ENCODE peak calls at places on chromosomes 2 and 18, in eight cellular contexts. M, S, C, H, P, J, R and O are unnamed samples.

GRCh38 chr2:227117027-227117426 is 47.0 kb downstream of the COL4A4 start:
- DNase-seq in M (no peak), C (no peak), P (no peak), S (no peak), R (no peak), J (no peak), H (no peak), O (no peak)

GRCh38 chr2:46983065-46983801 is 67.6 kb upstream of the MCFD2 start:
- DNase-seq in M (peak; percentile 47), P (peak; percentile 47), J (peak; percentile 42), C (no peak), S (no peak), R (no peak), H (no peak), O (no peak)

GRCh38 chr2:84849271-84849952 is 31.5 kb downstream of the TRABD2A start:
- DNase-seq in J (peak; percentile 74), C (peak; percentile 78), H (no peak), P (no peak), M (peak; percentile 24), S (no peak), R (no peak), O (peak; percentile 12)

GRCh38 chr2:197273485-197273884 is 37.1 kb downstream of the ANKRD44 start:
- DNase-seq in M (no peak), S (no peak), P (peak; percentile 37), J (no peak), R (no peak), H (no peak), C (no peak), O (no peak)

GRCh38 chr2:655626-656025 is 21.6 kb downstream of the TMEM18 start:
- DNase-seq in M (peak; percentile 36), S (no peak), J (peak; percentile 11), H (no peak), R (no peak), P (no peak), C (no peak), O (no peak)

GRCh38 chr2:42359304-42359749 is 1.7 kb downstream of the COX7A2L start:
- DNase-seq in C (no peak), R (no peak), M (no peak), P (no peak), S (no peak), J (peak; percentile 17), H (no peak), O (no peak)

GRCh38 chr18:35497006-35497333 is 790 bp downstream of the INO80C start:
- DNase-seq in J (no peak), S (no peak), P (peak; percentile 61), R (no peak), M (peak; percentile 27), H (no peak), C (no peak), O (no peak)

GRCh38 chr2:43158259-43158880 is 68.0 kb downstream of the ZFP36L2 start:
- DNase-seq in S (no peak), H (no peak), C (peak; percentile 89), R (no peak), J (peak; percentile 84), P (peak; percentile 70), M (peak; percentile 66), O (peak; percentile 31)

GRCh38 chr2:232385660-232386489 is 7.3 kb downstream of the ALPP start:
- DNase-seq in M (peak; percentile 61), P (no peak), C (no peak), H (no peak), S (peak; percentile 72), J (peak; percentile 97), R (peak; percentile 94), O (no peak)

GRCh38 chr18:60113396-60113795 is 213.6 kb downstream of the PMAIP1 start:
- DNase-seq in S (no peak), H (no peak), C (no peak), M (no peak), R (no peak), P (no peak), J (no peak), O (no peak)